ENCODE peak calls at places on chromosomes 6 and 20, in nine cellular contexts. O is H9, X is endodermal cell, C is tibial artery, L is psoas muscle, B is fibroblast of the aortic adventitia, S is suprapubic skin, F is heart right ventricle, A is cardiac muscle cell. K is an unnamed sample.

GRCh38 chr6:11223296-11223695 is 9.2 kb downstream of the NEDD9 start:
- DNase-seq in O (no peak), X (no peak), C (no peak), L (no peak), B (no peak), S (no peak), F (no peak), A (no peak), K (no peak)

GRCh38 chr6:45990162-45990561 is 25.5 kb downstream of the CLIC5 start:
- DNase-seq in O (no peak), X (no peak), C (no peak), L (no peak), B (no peak), S (no peak), F (no peak), A (no peak), K (no peak)

GRCh38 chr6:45892696-45893095 is 123.0 kb downstream of the CLIC5 start:
- DNase-seq in O (no peak), X (no peak), C (no peak), L (no peak), B (no peak), S (no peak), F (no peak), A (no peak), K (no peak)

GRCh38 chr20:17995967-17996819 is 27.4 kb downstream of the MGME1 start:
- DNase-seq in O (no peak), X (peak; percentile 69), C (no peak), L (no peak), B (peak; percentile 86), S (no peak), F (peak; percentile 46), A (peak; percentile 79), K (no peak)

GRCh38 chr6:140541288-140541687 is 1166.8 kb upstream of the CITED2 start:
- DNase-seq in O (no peak), X (no peak), C (no peak), L (no peak), B (no peak), S (no peak), F (no peak), A (no peak), K (no peak)

GRCh38 chr6:166760288-166760687 is 133.2 kb upstream of the RPS6KA2 start:
- DNase-seq in O (no peak), X (no peak), C (no peak), L (no peak), B (no peak), S (no peak), F (no peak), A (no peak), K (no peak)

GRCh38 chr6:160382946-160383345 is 34.8 kb downstream of the SLC22A3 start:
- DNase-seq in O (no peak), X (no peak), C (no peak), L (no peak), B (no peak), S (no peak), F (no peak), A (no peak), K (no peak)

GRCh38 chr6:75402296-75402695 is 91.3 kb downstream of the FILIP1 start:
- DNase-seq in O (no peak), X (no peak), C (peak; percentile 50), L (peak; percentile 32), B (peak; percentile 76), S (no peak), F (peak; percentile 47), A (no peak), K (no peak)

GRCh38 chr6:121971886-121972285 is 427.6 kb upstream of the HSF2 start:
- DNase-seq in O (no peak), X (no peak), C (no peak), L (no peak), B (peak; percentile 66), S (no peak), F (no peak), A (peak; percentile 31), K (no peak)

GRCh38 chr6:143700684-143701342 is 23.0 kb downstream of the PHACTR2 start:
- DNase-seq in O (no peak), X (no peak), C (no peak), L (no peak), B (peak; percentile 77), S (no peak), F (peak; percentile 56), A (peak; percentile 74), K (no peak)

GRCh38 chr6:115539531-115539930 is 521.2 kb downstream of the FRK start:
- DNase-seq in O (no peak), X (no peak), C (no peak), L (no peak), B (no peak), S (no peak), F (no peak), A (no peak), K (no peak)

GRCh38 chr6:43395822-43396221 is 26.4 kb upstream of the ZNF318 start:
- DNase-seq in O (no peak), X (no peak), C (no peak), L (no peak), B (no peak), S (no peak), F (peak; percentile 12), A (no peak), K (no peak)

GRCh38 chr20:6959900-6960312 is 192.4 kb downstream of the BMP2 start:
- DNase-seq in O (no peak), X (no peak), C (no peak), L (no peak), B (no peak), S (no peak), F (no peak), A (peak; percentile 1), K (no peak)

GRCh38 chr6:158158123-158158522 is 9.9 kb downstream of the SERAC1 start:
- DNase-seq in O (no peak), X (no peak), C (no peak), L (no peak), B (no peak), S (no peak), F (no peak), A (no peak), K (no peak)

GRCh38 chr6:150260931-150261330 is 107.9 kb upstream of the IYD start:
- DNase-seq in O (no peak), X (no peak), C (no peak), L (no peak), B (no peak), S (no peak), F (no peak), A (no peak), K (no peak)

GRCh38 chr20:4787069-4787468 is 65.4 kb downstream of the PRND start:
- DNase-seq in O (no peak), X (no peak), C (no peak), L (no peak), B (peak; percentile 84), S (no peak), F (no peak), A (no peak), K (no peak)

GRCh38 chr6:169865346-169866139 is 114.1 kb downstream of the ERMARD start:
- DNase-seq in O (no peak), X (peak; percentile 25), C (peak; percentile 3), L (no peak), B (no peak), S (no peak), F (no peak), A (no peak), K (peak; percentile 64)

GRCh38 chr6:102766946-102767345 is 1373.4 kb downstream of the GRIK2 start:
- DNase-seq in O (no peak), X (no peak), C (no peak), L (no peak), B (no peak), S (no peak), F (no peak), A (no peak), K (no peak)

GRCh38 chr6:11854418-11855165 is 76.0 kb upstream of the ADTRP start:
- DNase-seq in O (no peak), X (no peak), C (no peak), L (no peak), B (peak; percentile 82), S (no peak), F (no peak), A (peak; percentile 55), K (no peak)

GRCh38 chr6:11876934-11877433 is 98.4 kb upstream of the ADTRP start:
- DNase-seq in O (no peak), X (no peak), C (no peak), L (no peak), B (no peak), S (no peak), F (no peak), A (no peak), K (no peak)

GRCh38 chr6:138289739-138290138 is 71.4 kb upstream of the PBOV1 start:
- DNase-seq in O (peak; percentile 55), X (peak; percentile 83), C (no peak), L (no peak), B (no peak), S (no peak), F (no peak), A (no peak), K (no peak)
- TF ChIP-seq CTCF in O (peak; percentile 57), X (peak; percentile 74), C (no peak), L (no peak), B (no peak), S (no peak), F (no peak), A (peak; percentile 5), K (peak; percentile 33)

GRCh38 chr6:47079638-47080037 is 37.5 kb upstream of the ADGRF1 start:
- DNase-seq in O (peak; percentile 50), X (peak; percentile 75), C (no peak), L (no peak), B (no peak), S (no peak), F (no peak), A (no peak), K (no peak)
- TF ChIP-seq CTCF in O (peak; percentile 54), X (peak; percentile 66), C (no peak), L (no peak), B (peak; percentile 5), S (no peak), F (no peak), A (peak; percentile 25), K (peak; percentile 24)

DNA sequence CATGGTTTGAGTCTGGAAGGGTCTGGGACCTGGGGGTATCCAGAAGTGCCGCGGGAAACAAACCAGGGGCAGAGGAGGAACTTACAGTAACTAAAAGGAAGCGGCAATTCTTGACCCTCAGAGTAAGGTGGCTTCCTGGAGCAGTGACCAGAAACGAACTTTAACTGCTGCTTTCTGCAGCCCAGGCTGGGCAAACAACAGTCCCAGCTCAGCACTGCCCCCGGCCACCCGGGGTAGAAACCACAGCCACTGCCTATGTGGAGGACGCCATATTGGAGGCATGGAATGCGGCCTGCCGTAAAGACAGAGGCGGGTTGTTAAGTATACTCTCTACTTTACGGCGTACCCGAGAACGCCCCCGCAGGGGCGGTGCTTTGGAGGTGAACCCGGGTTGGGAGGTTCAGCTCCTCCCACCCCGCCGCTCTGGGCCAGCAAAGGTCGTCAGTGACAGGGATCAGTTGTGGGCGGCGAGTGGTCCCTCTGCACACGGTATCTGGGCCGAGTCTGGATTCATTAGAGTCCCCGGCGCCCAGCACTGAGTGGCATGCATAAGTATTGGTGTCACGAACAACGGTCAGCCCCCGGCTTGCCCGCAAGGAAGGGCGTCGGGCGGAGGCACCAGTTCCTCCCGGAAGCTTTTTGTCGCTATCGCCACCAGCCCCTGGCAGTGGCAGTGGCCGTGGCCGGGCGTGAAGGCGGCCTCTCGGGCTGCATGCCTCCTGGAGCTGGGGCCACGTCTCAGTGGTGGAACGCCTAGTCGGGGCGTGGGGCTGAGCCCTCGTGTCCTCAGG is at the start of gene PDSS2:
- DNase-seq in O (peak; percentile 98), X (peak; percentile 100), C (peak; percentile 100), L (peak; percentile 100), B (peak; percentile 95), S (peak; percentile 98), F (peak; percentile 99), A (peak; percentile 97), K (peak; percentile 95)
- TF ChIP-seq CTCF in O (peak; percentile 70), X (peak; percentile 82), C (peak; percentile 37), L (peak; percentile 50), B (peak; percentile 69), S (no peak), F (peak; percentile 62), A (peak; percentile 57), K (peak; percentile 81)

GRCh38 chr6:7198833-7199800 is 91.4 kb downstream of the RREB1 start:
- DNase-seq in O (no peak), X (no peak), C (no peak), L (no peak), B (no peak), S (no peak), F (no peak), A (no peak), K (no peak)
- TF ChIP-seq CTCF in O (no peak), X (no peak), C (no peak), L (no peak), B (no peak), S (no peak), F (no peak), A (no peak), K (no peak)

K was measured in type B pancreatic cell.